ENCODE peak calls at places on chromosomes 11 and 22, in ten cellular contexts. J is NCI-H1436, K is KBM-7, R is kidney tubule cell, O is A172, W is tibial nerve, E is NCI-H1694, U is EH, V is nucleus accumbens, Q is anterior cingulate cortex. A is an unnamed sample.

GRCh38 chr11:74147199-74147929 is 23.4 kb downstream of the C2CD3 start:
- DNase-seq in J (no peak), K (no peak), R (peak), O (peak), W (no peak), E (no peak), U (peak), V (no peak), Q (no peak), A (no peak)

GRCh38 chr22:33758125-33758483 is 162.2 kb downstream of the LARGE1 start:
- DNase-seq in J (no peak), K (no peak), R (no peak), O (no peak), W (no peak), E (no peak), U (no peak), V (no peak), Q (no peak), A (no peak)

GRCh38 chr22:43081968-43082367 is 7.2 kb downstream of the TTLL1 start:
- DNase-seq in J (no peak), K (no peak), R (no peak), O (no peak), W (no peak), E (no peak), U (peak), V (no peak), Q (no peak), A (no peak)

GRCh38 chr11:110431212-110432073 is 1.7 kb downstream of the FDX1 start:
- DNase-seq in J (no peak), K (peak), R (no peak), O (no peak), W (no peak), E (no peak), U (peak), V (no peak), Q (no peak), A (no peak)

GRCh38 chr11:97909544-97910394 is 1111.0 kb upstream of the CNTN5 start:
- DNase-seq in J (no peak), K (no peak), R (no peak), O (no peak), W (no peak), E (no peak), U (peak), V (no peak), Q (no peak), A (no peak)

GRCh38 chr22:42955842-42956241 is 59.1 kb downstream of the PACSIN2 start:
- DNase-seq in J (no peak), K (no peak), R (no peak), O (no peak), W (no peak), E (no peak), U (no peak), V (no peak), Q (no peak), A (no peak)

GRCh38 chr11:93572171-93572570 is 29.0 kb upstream of the SMCO4 start:
- DNase-seq in J (no peak), K (no peak), R (no peak), O (no peak), W (no peak), E (no peak), U (no peak), V (no peak), Q (no peak), A (no peak)

GRCh38 chr11:130148927-130149326 is 10.7 kb upstream of the ST14 start:
- DNase-seq in J (no peak), K (no peak), R (no peak), O (no peak), W (no peak), E (no peak), U (no peak), V (no peak), Q (no peak), A (no peak)

GRCh38 chr22:24326266-24326665 is 55.6 kb downstream of the SPECC1L start:
- DNase-seq in J (no peak), K (no peak), R (no peak), O (no peak), W (no peak), E (no peak), U (no peak), V (no peak), Q (no peak), A (no peak)

GRCh38 chr11:126281245-126281644 is 1.6 kb upstream of the TIRAP start:
- DNase-seq in J (no peak), K (no peak), R (no peak), O (no peak), W (no peak), E (no peak), U (no peak), V (no peak), Q (no peak), A (no peak)

A was measured in DMS153.